ENCODE peak calls at places on chromosomes 2 and 18, in four cellular contexts. N is lower lobe of right lung, R is endothelial cell, J is AG10803. B is an unnamed sample.

GRCh38 chr2:9708683-9709538 is 78.1 kb upstream of the YWHAQ start:
- DNase-seq in N (no peak), J (no peak), R (no peak), B (no peak)

GRCh38 chr18:44507729-44508325 is 172.9 kb upstream of the SETBP1 start:
- DNase-seq in J (no peak), R (peak; percentile 60), N (peak; percentile 56), B (no peak)

GRCh38 chr2:125312342-125312741 is 1287.3 kb downstream of the CNTNAP5 start:
- DNase-seq in N (no peak), R (no peak), J (no peak), B (no peak)

GRCh38 chr18:8960740-8961657 is 141.5 kb upstream of the NDUFV2 start:
- DNase-seq in N (no peak), R (no peak), J (peak; percentile 74), B (no peak)

GRCh38 chr2:96499061-96499960 is 5.8 kb downstream of the NEURL3 start:
- DNase-seq in N (no peak), R (no peak), J (no peak), B (no peak)

GRCh38 chr2:122136071-122136470 is 380.6 kb downstream of the TSN start:
- DNase-seq in J (no peak), R (no peak), N (no peak), B (no peak)

GRCh38 chr2:144404621-144405312 is 115.2 kb downstream of the ZEB2 start:
- DNase-seq in R (no peak), N (no peak), J (no peak), B (no peak)

GRCh38 chr18:48153641-48154481 is 223.4 kb upstream of the SMAD2 start:
- DNase-seq in R (no peak), J (peak; percentile 57), N (no peak), B (no peak)

GRCh38 chr2:197229509-197230458 is 80.8 kb downstream of the ANKRD44 start:
- DNase-seq in J (peak; percentile 66), R (no peak), N (no peak), B (no peak)

GRCh38 chr2:240196716-240197438 is 56.4 kb upstream of the OTOS start:
- DNase-seq in J (no peak), N (no peak), R (no peak), B (no peak)

GRCh38 chr2:133414486-133415209 is 153.6 kb downstream of the NCKAP5 start:
- DNase-seq in J (peak; percentile 51), N (no peak), R (no peak), B (no peak)

GRCh38 chr2:203484266-203485112 is 50.6 kb downstream of the RAPH1 start:
- DNase-seq in N (no peak), R (no peak), J (peak; percentile 45), B (no peak)

GRCh38 chr18:35267161-35267651 is 22.8 kb downstream of the ZSCAN30 start:
- DNase-seq in J (peak; percentile 29), R (peak; percentile 34), N (peak; percentile 87), B (no peak)

GRCh38 chr2:11559066-11559785 is 25.4 kb downstream of the GREB1 start:
- DNase-seq in N (no peak), R (no peak), J (no peak), B (no peak)

GRCh38 chr2:210913461-210913860 is 357.1 kb downstream of the CPS1 start:
- DNase-seq in J (peak; percentile 15), R (no peak), N (no peak), B (no peak)

GRCh38 chr2:77127345-77127744 is 394.8 kb downstream of the LRRTM4 start:
- DNase-seq in N (no peak), R (no peak), J (no peak), B (no peak)

GRCh38 chr2:53087282-53087882 is 680.2 kb upstream of the CHAC2 start:
- DNase-seq in N (no peak), J (peak; percentile 38), R (no peak), B (no peak)

GRCh38 chr2:218400167-218400929 is 680 bp downstream of the CTDSP1 start:
- DNase-seq in J (no peak), N (peak; percentile 76), R (peak; percentile 39), B (no peak)

GRCh38 chr2:27233341-27233740 is 16.2 kb downstream of the CAD start:
- DNase-seq in J (no peak), R (no peak), N (no peak), B (no peak)

GRCh38 chr2:215396595-215397313 is 39.1 kb downstream of the FN1 start:
- DNase-seq in R (no peak), N (no peak), J (peak; percentile 90), B (no peak)

GRCh38 chr2:191545361-191545760 is 132.6 kb upstream of the NABP1 start:
- DNase-seq in J (no peak), N (no peak), R (no peak), B (no peak)

GRCh38 chr2:69482471-69482870 is 45.2 kb upstream of the NFU1 start:
- DNase-seq in R (no peak), N (no peak), J (no peak), B (no peak)

GRCh38 chr2:172273910-172274571 is 153.3 kb upstream of the ITGA6 start:
- DNase-seq in R (no peak), J (no peak), N (no peak), B (no peak)

GRCh38 chr2:241126201-241126611 is 23.1 kb downstream of the PASK start:
- DNase-seq in R (no peak), J (no peak), N (peak; percentile 34), B (no peak)

GRCh38 chr2:221500501-221501209 is 71.4 kb downstream of the EPHA4 start:
- DNase-seq in N (no peak), R (no peak), J (no peak), B (no peak)

GRCh38 chr2:201432038-201432437 is 19.2 kb downstream of the TRAK2 start:
- DNase-seq in R (no peak), J (peak; percentile 62), N (no peak), B (no peak)

GRCh38 chr2:11012131-11012693 is 100.5 kb downstream of the KCNF1 start:
- DNase-seq in J (no peak), R (no peak), N (no peak), B (no peak)

GRCh38 chr2:180474716-180475115 is 467.6 kb upstream of the CWC22 start:
- DNase-seq in R (no peak), N (no peak), J (no peak), B (no peak)

GRCh38 chr2:16261791-16262190 is 321.4 kb downstream of the MYCN start:
- DNase-seq in N (no peak), J (no peak), R (no peak), B (no peak)

GRCh38 chr2:64749446-64749845 is 95.7 kb upstream of the SERTAD2 start:
- DNase-seq in R (no peak), J (no peak), N (no peak), B (no peak)

GRCh38 chr18:12422936-12423335 is 15.2 kb downstream of the PRELID3A start:
- DNase-seq in J (no peak), N (no peak), R (no peak), B (no peak)

GRCh38 chr2:225041210-225041870 is 928 bp downstream of the DOCK10 start:
- DNase-seq in R (no peak), N (peak; percentile 57), J (peak; percentile 71), B (no peak)

GRCh38 chr18:11700876-11701275 is 11.8 kb downstream of the GNAL start:
- DNase-seq in J (no peak), N (no peak), R (no peak), B (no peak)

GRCh38 chr2:13128139-13128538 is 411.4 kb downstream of the TRIB2 start:
- DNase-seq in R (no peak), N (no peak), J (no peak), B (no peak)

GRCh38 chr2:230865324-230865765 is 603 bp downstream of the ITM2C start:
- DNase-seq in R (no peak), J (no peak), N (no peak), B (no peak)

GRCh38 chr2:230865766-230866703 is 1.3 kb downstream of the ITM2C start:
- DNase-seq in R (peak; percentile 59), J (peak; percentile 16), N (no peak), B (no peak)

GRCh38 chr2:230863442-230864121 is 1.2 kb upstream of the ITM2C start:
- DNase-seq in R (no peak), J (no peak), N (no peak), B (no peak)

GRCh38 chr2:230864122-230864604 is 579 bp upstream of the ITM2C start:
- DNase-seq in R (no peak), N (no peak), J (no peak), B (no peak)

GRCh38 chr2:230864605-230865323 is at the start of gene ITM2C:
- DNase-seq in N (peak; percentile 69), J (peak; percentile 54), R (peak; percentile 82), B (peak; percentile 64)
- TF ChIP-seq CTCF in N (peak; percentile 29), J (peak; percentile 23), R (peak; percentile 39), B (peak; percentile 58)

DNA sequence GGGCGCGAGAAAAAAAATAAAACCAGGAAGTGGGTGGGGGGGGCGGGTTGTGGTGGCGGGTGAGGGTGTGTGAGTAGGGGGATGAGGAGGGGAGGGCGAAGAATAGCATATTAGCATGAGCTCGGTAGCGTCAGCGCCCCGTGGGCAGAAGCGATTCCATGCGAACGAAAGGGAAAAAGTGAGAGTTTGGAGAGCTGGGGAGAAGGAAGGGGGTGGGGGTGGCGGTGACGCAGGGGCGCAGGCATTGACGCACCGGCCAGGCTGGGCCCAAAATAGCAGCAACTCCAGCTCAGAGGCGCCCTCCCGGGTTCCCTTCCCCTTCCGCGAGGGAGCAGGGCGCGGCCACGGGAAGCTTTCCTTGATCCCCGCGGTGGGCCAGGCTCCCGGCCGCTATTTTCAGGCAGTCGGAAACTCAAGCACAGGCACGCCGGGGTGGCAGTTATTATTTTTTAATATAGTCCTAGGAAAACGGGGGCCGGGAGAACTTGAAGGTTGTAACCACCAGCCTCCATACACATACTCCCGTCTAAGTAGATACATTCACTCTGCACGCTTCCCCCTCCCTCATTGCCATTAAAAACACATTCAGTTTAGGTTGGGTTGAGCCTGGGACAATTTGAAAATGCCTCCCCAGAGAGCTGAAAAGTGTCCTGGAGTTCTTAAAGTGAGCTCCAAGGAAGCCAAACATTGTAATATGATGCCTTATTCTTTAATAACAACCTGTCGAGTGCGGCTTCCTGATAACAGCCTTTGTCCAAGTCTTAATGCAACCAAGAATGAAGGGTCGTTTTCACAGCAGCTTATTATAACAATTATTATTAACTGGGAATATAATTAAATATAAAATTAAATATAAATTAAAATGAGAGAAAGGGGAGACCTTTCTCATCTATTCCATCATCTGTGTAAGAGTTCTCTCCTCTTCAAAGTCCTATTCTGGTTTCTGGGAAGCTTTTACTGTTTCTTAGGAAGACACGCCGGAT is 2.3 kb upstream of the NR4A2 start:
- DNase-seq in N (peak; percentile 92), J (peak; percentile 92), R (peak; percentile 74), B (peak; percentile 46)
- TF ChIP-seq CTCF in N (peak; percentile 15), J (peak; percentile 39), R (no peak), B (peak; percentile 20)

DNA sequence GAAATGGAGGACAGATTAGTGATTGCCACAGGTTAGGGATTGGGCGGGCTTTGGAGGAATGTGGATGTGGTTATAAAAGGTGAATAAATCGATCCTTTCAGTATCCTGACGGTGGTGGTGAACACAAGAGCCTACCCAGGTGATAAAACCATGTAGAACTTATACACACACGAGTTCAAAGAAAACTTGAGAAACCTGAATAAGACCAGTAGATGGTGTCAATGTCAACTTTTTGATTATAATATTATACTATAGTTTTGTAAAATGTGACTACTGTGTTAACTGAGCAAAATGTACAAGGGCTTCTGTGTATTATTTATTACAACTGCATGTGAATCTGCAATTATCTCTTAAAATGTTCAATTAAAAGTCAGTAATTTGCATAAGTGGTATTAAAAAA is 136.3 kb downstream of the ERBB4 start:
- DNase-seq in R (no peak), J (no peak), N (no peak), B (no peak)
- TF ChIP-seq CTCF in R (no peak), J (peak; percentile 19), N (no peak), B (no peak)

DNA sequence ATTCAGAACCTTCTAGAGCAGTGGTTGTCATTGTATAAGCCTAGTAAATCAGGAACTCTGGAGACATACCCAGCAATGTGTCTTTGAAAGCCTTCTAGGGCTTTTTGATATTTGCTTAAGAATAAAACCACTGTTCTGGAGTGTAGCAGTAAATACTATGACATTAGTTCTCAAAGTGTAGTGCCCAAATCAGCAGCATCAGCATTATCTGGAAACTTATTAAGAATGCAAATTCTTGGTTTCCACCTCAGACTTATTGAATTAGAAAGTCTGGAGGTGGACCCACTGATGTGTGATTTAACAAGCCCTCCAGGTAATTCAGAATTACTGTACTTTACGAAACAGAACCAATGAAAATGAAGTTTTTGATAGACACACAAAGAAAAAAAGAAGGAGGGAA is 509.7 kb downstream of the SUCLG1 start:
- DNase-seq in J (no peak), N (no peak), R (no peak), B (no peak)
- TF ChIP-seq CTCF in J (no peak), N (no peak), R (no peak), B (no peak)